ENCODE peak calls at places on chromosomes 16 and 17, in ten cellular contexts. V, M, S, X, U, G, I, O, K and T are unnamed samples.

GRCh38 chr16:57884655-57885133 is 82.4 kb upstream of the KIFC3 start:
- DNase-seq in V (no peak), M (no peak), S (no peak), X (no peak), U (no peak), G (no peak), I (no peak), O (no peak), K (no peak), T (no peak)

GRCh38 chr17:77696151-77696719 is 262.3 kb upstream of the TNRC6C start:
- DNase-seq in V (no peak), M (no peak), S (no peak), X (no peak), U (no peak), G (no peak), I (no peak), O (no peak), K (no peak), T (no peak)

GRCh38 chr16:72508196-72508595 is 336.2 kb upstream of the PMFBP1 start:
- DNase-seq in V (no peak), M (peak), S (peak), X (peak), U (no peak), G (no peak), I (no peak), O (no peak), K (no peak), T (no peak)

GRCh38 chr16:70675851-70676513 is 9.9 kb downstream of the MTSS2 start:
- DNase-seq in V (no peak), M (no peak), S (no peak), X (no peak), U (no peak), G (no peak), I (no peak), O (no peak), K (no peak), T (no peak)

GRCh38 chr17:58320570-58321323 is 7.8 kb downstream of the TSPOAP1 start:
- DNase-seq in V (no peak), M (no peak), S (no peak), X (no peak), U (no peak), G (no peak), I (no peak), O (no peak), K (no peak), T (no peak)

GRCh38 chr17:15463363-15463762 is 4.1 kb downstream of the CDRT4 start:
- DNase-seq in V (no peak), M (peak), S (peak), X (peak), U (peak), G (no peak), I (peak), O (no peak), K (no peak), T (no peak)

GRCh38 chr17:15238064-15238463 is 27.1 kb downstream of the PMP22 start:
- DNase-seq in V (no peak), M (no peak), S (no peak), X (no peak), U (no peak), G (no peak), I (no peak), O (no peak), K (no peak), T (no peak)

GRCh38 chr16:48193846-48194245 is 38.1 kb upstream of the ABCC12 start:
- DNase-seq in V (no peak), M (no peak), S (no peak), X (no peak), U (no peak), G (no peak), I (no peak), O (no peak), K (no peak), T (no peak)

GRCh38 chr16:83336630-83337029 is 471.1 kb upstream of the HSBP1 start:
- DNase-seq in V (no peak), M (peak), S (peak), X (no peak), U (peak), G (no peak), I (no peak), O (no peak), K (no peak), T (no peak)

GRCh38 chr16:75320435-75320834 is 69.0 kb upstream of the BCAR1 start:
- DNase-seq in V (no peak), M (no peak), S (no peak), X (no peak), U (no peak), G (no peak), I (no peak), O (no peak), K (no peak), T (no peak)

GRCh38 chr16:47150067-47150466 is 6.3 kb upstream of the NETO2 start:
- DNase-seq in V (no peak), M (no peak), S (no peak), X (no peak), U (no peak), G (no peak), I (no peak), O (no peak), K (no peak), T (no peak)

GRCh38 chr16:90018297-90019200 is 707 bp downstream of the DBNDD1 start:
- DNase-seq in V (no peak), M (no peak), S (no peak), X (no peak), U (no peak), G (no peak), I (no peak), O (no peak), K (peak), T (no peak)

GRCh38 chr16:53892155-53892554 is 188.2 kb downstream of the FTO start:
- DNase-seq in V (no peak), M (peak), S (peak), X (peak), U (peak), G (peak), I (no peak), O (peak), K (peak), T (peak)

GRCh38 chr17:82970067-82970466 is 109.3 kb upstream of the METRNL start:
- DNase-seq in V (no peak), M (no peak), S (no peak), X (no peak), U (no peak), G (no peak), I (no peak), O (no peak), K (no peak), T (no peak)

GRCh38 chr16:50627419-50627818 is 53.7 kb downstream of the SNX20 start:
- DNase-seq in V (no peak), M (peak), S (no peak), X (no peak), U (no peak), G (no peak), I (no peak), O (peak), K (peak), T (no peak)

GRCh38 chr16:4864728-4865127 is 17.4 kb downstream of the UBN1 start:
- DNase-seq in V (no peak), M (no peak), S (no peak), X (no peak), U (no peak), G (no peak), I (no peak), O (no peak), K (no peak), T (no peak)

GRCh38 chr16:69709456-69710084 is 16.8 kb downstream of the NQO1 start:
- DNase-seq in V (no peak), M (peak), S (peak), X (peak), U (no peak), G (peak), I (no peak), O (no peak), K (peak), T (peak)

GRCh38 chr16:29745853-29746345 is at the start of gene C16orf54:
- DNase-seq in V (no peak), M (no peak), S (no peak), X (no peak), U (no peak), G (peak), I (no peak), O (peak), K (no peak), T (no peak)

GRCh38 chr17:64941045-64941444 is 21.8 kb upstream of the LRRC37A3 start:
- DNase-seq in V (no peak), M (no peak), S (no peak), X (no peak), U (no peak), G (no peak), I (no peak), O (no peak), K (no peak), T (no peak)

GRCh38 chr16:71929048-71929447 is 33.7 kb downstream of the IST1 start:
- DNase-seq in V (no peak), M (peak), S (peak), X (peak), U (peak), G (no peak), I (no peak), O (no peak), K (no peak), T (peak)

GRCh38 chr16:28012031-28012445 is 51.5 kb downstream of the GSG1L start:
- DNase-seq in V (no peak), M (peak), S (peak), X (no peak), U (peak), G (no peak), I (no peak), O (no peak), K (peak), T (no peak)

GRCh38 chr17:37841232-37841631 is 83.0 kb upstream of the TBC1D3K start:
- DNase-seq in V (no peak), M (no peak), S (no peak), X (no peak), U (no peak), G (no peak), I (no peak), O (no peak), K (no peak), T (no peak)

GRCh38 chr16:46688101-46688656 is 799 bp downstream of the VPS35 start:
- DNase-seq in V (no peak), M (peak), S (peak), X (no peak), U (no peak), G (peak), I (no peak), O (no peak), K (no peak), T (no peak)

GRCh38 chr16:50088302-50088701 is 22.5 kb downstream of the HEATR3 start:
- DNase-seq in V (no peak), M (no peak), S (no peak), X (no peak), U (no peak), G (no peak), I (no peak), O (no peak), K (no peak), T (no peak)

GRCh38 chr16:64346080-64346479 is 775.8 kb downstream of the CDH11 start:
- DNase-seq in V (no peak), M (no peak), S (no peak), X (no peak), U (no peak), G (no peak), I (no peak), O (no peak), K (no peak), T (no peak)

GRCh38 chr17:38844261-38844757 is 9.2 kb downstream of the RPL23 start:
- DNase-seq in V (no peak), M (peak), S (no peak), X (no peak), U (no peak), G (no peak), I (no peak), O (peak), K (no peak), T (no peak)

GRCh38 chr16:73949574-73950348 is 346.9 kb upstream of the PSMD7 start:
- DNase-seq in V (no peak), M (peak), S (peak), X (peak), U (peak), G (no peak), I (no peak), O (no peak), K (peak), T (peak)

GRCh38 chr16:29765167-29766032 is 12.7 kb upstream of the ZG16 start:
- DNase-seq in V (no peak), M (no peak), S (no peak), X (no peak), U (no peak), G (no peak), I (no peak), O (no peak), K (no peak), T (no peak)

GRCh38 chr17:75109047-75109406 is 742 bp upstream of the ARMC7 start:
- DNase-seq in V (no peak), M (no peak), S (no peak), X (no peak), U (no peak), G (no peak), I (no peak), O (no peak), K (no peak), T (no peak)